ENCODE peak calls at places on chromosome 6, in four cellular contexts. G is stomach, V is transverse colon, O is ovary. N is an unnamed sample.

GRCh38 chr6:26532699-26533523 is 5.3 kb upstream of the HMGN4 start:
- DNase-seq in O (peak; percentile 88), G (peak; percentile 89), V (peak; percentile 92), N (peak; percentile 98)

GRCh38 chr6:79461205-79461604 is 76.0 kb downstream of the LCA5 start:
- DNase-seq in O (no peak), V (no peak), G (no peak), N (no peak)

GRCh38 chr6:166333172-166333995 is 9.0 kb downstream of the SFT2D1 start:
- DNase-seq in O (no peak), G (no peak), V (no peak), N (no peak)

GRCh38 chr6:53922571-53922981 is 127.8 kb downstream of the LRRC1 start:
- DNase-seq in G (no peak), V (no peak), O (no peak), N (no peak)

GRCh38 chr6:72950114-72950860 is 275.0 kb downstream of the KHDC1L start:
- DNase-seq in O (no peak), V (no peak), G (no peak), N (no peak)

GRCh38 chr6:100482698-100483097 is 18.0 kb upstream of the SIM1 start:
- DNase-seq in V (no peak), O (no peak), G (no peak), N (no peak)

GRCh38 chr6:1407499-1407990 is 18.2 kb downstream of the FOXF2 start:
- DNase-seq in V (no peak), G (peak; percentile 24), O (no peak), N (no peak)

GRCh38 chr6:38191418-38191817 is 371.9 kb downstream of the ZFAND3 start:
- DNase-seq in O (no peak), V (no peak), G (no peak), N (no peak)

GRCh38 chr6:52417675-52418111 is 2.4 kb upstream of the EFHC1 start:
- DNase-seq in O (no peak), G (peak; percentile 49), V (no peak), N (no peak)

GRCh38 chr6:144284474-144284752 is 722 bp upstream of the UTRN start:
- DNase-seq in O (no peak), G (no peak), V (no peak), N (no peak)

GRCh38 chr6:73109659-73110058 is 115.6 kb downstream of the KHDC1L start:
- DNase-seq in O (no peak), V (no peak), G (no peak), N (no peak)

GRCh38 chr6:101296184-101296583 is 97.3 kb upstream of the GRIK2 start:
- DNase-seq in O (no peak), G (no peak), V (no peak), N (no peak)

GRCh38 chr6:156309017-156309416 is 468.2 kb upstream of the ARID1B start:
- DNase-seq in V (no peak), G (no peak), O (no peak), N (no peak)

GRCh38 chr6:48933136-48933535 is 529.9 kb downstream of the MMUT start:
- DNase-seq in G (no peak), O (no peak), V (no peak), N (no peak)

GRCh38 chr6:133983099-133983939 is 30.3 kb downstream of the TBPL1 start:
- DNase-seq in G (no peak), V (no peak), O (peak; percentile 40), N (no peak)

GRCh38 chr6:135410856-135411255 is 86.7 kb downstream of the AHI1 start:
- DNase-seq in G (no peak), O (no peak), V (no peak), N (no peak)

GRCh38 chr6:37691904-37692806 is 5.5 kb downstream of the MDGA1 start:
- DNase-seq in O (peak; percentile 84), G (peak; percentile 81), V (peak; percentile 77), N (peak; percentile 48)

GRCh38 chr6:163806761-163807499 is 392.4 kb downstream of the QKI start:
- DNase-seq in O (no peak), V (no peak), G (no peak), N (no peak)

GRCh38 chr6:46948699-46949098 is 27.0 kb upstream of the ADGRF5 start:
- DNase-seq in G (no peak), V (no peak), O (no peak), N (no peak)

GRCh38 chr6:113907107-113907506 is 50.0 kb downstream of the MARCKS start:
- DNase-seq in V (no peak), G (no peak), O (no peak), N (no peak)

GRCh38 chr6:113908801-113909200 is 51.7 kb downstream of the MARCKS start:
- DNase-seq in G (no peak), V (no peak), O (no peak), N (no peak)

GRCh38 chr6:113903666-113904330 is 46.7 kb downstream of the MARCKS start:
- DNase-seq in V (peak; percentile 26), O (peak; percentile 75), G (peak; percentile 25), N (peak; percentile 38)

DNA sequence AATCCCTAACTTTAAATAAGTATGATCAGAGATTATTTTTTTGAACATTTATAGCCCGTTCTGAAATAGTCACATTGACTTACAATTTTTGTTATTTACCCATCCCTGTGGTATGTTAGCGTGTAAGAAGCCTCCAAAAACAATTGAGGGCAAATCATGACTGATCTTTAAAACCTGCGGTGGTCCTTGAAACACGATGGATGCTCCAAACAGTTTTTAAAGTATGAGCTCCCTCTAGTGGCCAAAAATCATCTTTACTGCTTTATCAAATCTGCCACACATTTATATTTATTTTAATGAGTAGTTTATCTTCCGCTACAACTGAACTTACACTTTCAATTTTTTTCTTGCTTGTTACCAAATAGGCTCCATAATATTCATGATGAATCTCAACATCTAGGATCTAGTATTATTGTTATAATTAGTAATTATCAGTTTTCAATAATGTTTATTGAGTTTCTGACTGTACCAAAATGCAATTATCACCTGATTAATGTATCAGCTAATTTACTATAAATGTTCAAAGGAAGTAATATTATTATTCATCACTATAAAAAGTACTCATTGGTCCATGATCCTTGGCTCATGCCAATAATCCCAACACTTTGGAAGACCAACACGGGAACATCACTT is 52.2 kb downstream of the MARCKS start:
- DNase-seq in G (no peak), V (no peak), O (no peak), N (no peak)
- TF ChIP-seq CTCF in G (peak; percentile 53), V (peak; percentile 81), O (peak; percentile 72), N (peak; percentile 70)

GRCh38 chr6:22295145-22295544 is 1.7 kb downstream of the PRL start:
- DNase-seq in O (no peak), G (no peak), V (no peak), N (no peak)
- TF ChIP-seq EP300 in O (no peak), G (no peak), V (no peak), N (no peak)

DNA sequence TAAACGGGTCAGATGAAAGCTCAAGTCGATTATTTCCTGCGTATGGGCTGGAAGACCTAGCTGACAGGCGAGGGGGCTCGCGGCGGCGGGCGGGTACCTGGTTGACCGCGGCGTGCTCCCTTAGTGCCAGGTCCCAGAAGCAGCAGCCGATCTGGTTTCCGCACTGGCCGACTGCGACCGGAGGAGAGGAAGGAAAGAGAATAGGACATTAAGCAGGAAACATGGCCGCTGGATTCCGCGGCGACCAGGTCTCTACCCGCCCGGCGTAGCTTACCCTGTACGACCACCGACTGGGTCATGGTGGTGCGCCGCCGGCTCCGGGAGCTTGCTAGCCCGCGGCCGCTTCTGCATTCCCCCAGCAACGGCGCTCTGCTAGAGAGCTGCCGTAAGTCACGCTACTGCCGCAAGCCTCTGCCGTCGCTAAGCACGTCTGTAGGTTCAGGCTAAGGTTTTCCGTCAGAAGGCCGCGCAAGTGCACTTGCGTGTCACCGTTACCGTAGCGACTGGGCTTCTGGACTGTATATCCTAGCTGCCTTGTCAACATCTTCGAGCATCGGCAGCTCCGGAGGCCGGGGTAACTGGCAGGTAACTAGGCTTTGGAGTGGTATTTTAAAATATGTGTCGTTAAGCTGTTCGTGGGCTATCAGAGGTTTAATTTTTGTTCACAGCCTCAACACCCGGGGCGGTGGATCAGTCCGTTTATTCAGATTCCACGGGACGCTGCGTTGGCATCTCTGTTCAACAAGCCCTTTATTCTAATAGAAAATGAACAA is at the start of the genes FAM229B and TUBE1:
- DNase-seq in O (peak; percentile 91), V (peak; percentile 93), G (peak; percentile 92), N (peak; percentile 77)
- TF ChIP-seq CTCF in O (no peak), V (peak; percentile 15), G (no peak), N (no peak)

GRCh38 chr6:43970913-43971775 is 156.1 kb downstream of the MRPL14 start:
- DNase-seq in V (peak; percentile 60), G (peak; percentile 91), O (no peak), N (no peak)
- TF ChIP-seq EP300 in V (no peak), G (no peak), O (no peak), N (no peak)

N was measured in tibial nerve.